ENCODE peak calls at places on chromosomes 1 and 21, in seven cellular contexts. N, L, J, A, E, O and P are unnamed samples.
A peak's percentile ranks its signal among the peaks of the same experiment; 100 is the strongest.

GRCh38 chr1:161723459-161724149 is 2.3 kb downstream of the FCRLB start:
- DNase-seq in J (no peak), N (no peak), O (no peak), A (no peak), E (no peak), L (no peak), P (no peak)

GRCh38 chr1:115429884-115430283 is 91.8 kb upstream of the NGF start:
- DNase-seq in O (peak; percentile 72), N (no peak), A (no peak), J (no peak), E (no peak), L (no peak), P (no peak)

GRCh38 chr1:80392529-80392928 is 1386.0 kb upstream of the ADGRL4 start:
- DNase-seq in E (no peak), A (no peak), N (no peak), J (no peak), O (no peak), L (no peak), P (no peak)

GRCh38 chr1:160664573-160665051 is 17.8 kb upstream of the SLAMF1 start:
- DNase-seq in J (peak; percentile 65), N (no peak), A (no peak), O (no peak), E (no peak), L (no peak), P (no peak)

GRCh38 chr1:67347688-67348472 is 40.2 kb downstream of the IL12RB2 start:
- DNase-seq in N (peak; percentile 41), J (no peak), A (no peak), O (peak; percentile 61), L (peak; percentile 48), E (peak; percentile 16), P (no peak)

GRCh38 chr1:116254001-116254400 is 119.0 kb upstream of the ATP1A1 start:
- DNase-seq in N (no peak), E (no peak), J (no peak), A (no peak), O (no peak), L (no peak), P (no peak)

GRCh38 chr21:19607983-19608668 is 1204.5 kb upstream of the TMPRSS15 start:
- DNase-seq in L (peak; percentile 0), J (no peak), N (no peak), A (no peak), O (no peak), E (peak; percentile 37), P (no peak)

GRCh38 chr1:55416164-55416842 is 201.1 kb upstream of the USP24 start:
- DNase-seq in N (no peak), E (no peak), L (no peak), A (no peak), J (no peak), O (no peak), P (no peak)

GRCh38 chr1:23980725-23981063 is 567 bp upstream of the SRSF10 start:
- DNase-seq in O (peak; percentile 64), L (no peak), A (no peak), E (peak; percentile 10), J (peak; percentile 44), N (no peak), P (peak; percentile 18)

GRCh38 chr1:92994105-92994712 is 32.9 kb upstream of the DIPK1A start:
- DNase-seq in E (peak; percentile 63), J (peak; percentile 51), A (peak; percentile 79), N (peak; percentile 31), L (peak; percentile 71), O (peak; percentile 82), P (no peak)

GRCh38 chr1:11414921-11415538 is 63.9 kb upstream of the DISP3 start:
- DNase-seq in J (no peak), O (no peak), L (no peak), E (no peak), A (no peak), N (no peak), P (no peak)